ENCODE peak calls at places on chromosomes 16 and 17, in four cellular contexts. One of them, this sample, is unnamed.

GRCh38 chr17:48721009-48721402 is 1.3 kb downstream of the PRAC1 start:
- DNase-seq in ovary: no peak
- DNase-seq in tibial nerve: no peak
- DNase-seq in heart left ventricle: no peak
- DNase-seq in this sample: no peak

GRCh38 chr16:71328151-71328550 is 30.4 kb upstream of the CALB2 start:
- DNase-seq in ovary: no peak
- DNase-seq in heart left ventricle: no peak
- DNase-seq in tibial nerve: no peak
- DNase-seq in this sample: no peak

GRCh38 chr16:74682556-74682955 is 15.9 kb upstream of the RFWD3 start:
- DNase-seq in ovary: no peak
- DNase-seq in heart left ventricle: no peak
- DNase-seq in tibial nerve: no peak
- DNase-seq in this sample: no peak

GRCh38 chr16:10885246-10885645 is 8.2 kb downstream of the CIITA start:
- DNase-seq in tibial nerve: peak
- DNase-seq in heart left ventricle: no peak
- DNase-seq in ovary: no peak
- DNase-seq in this sample: no peak

GRCh38 chr16:11200523-11201063 is 55.4 kb downstream of the SOCS1 start:
- DNase-seq in ovary: no peak
- DNase-seq in tibial nerve: no peak
- DNase-seq in heart left ventricle: no peak
- DNase-seq in this sample: no peak

GRCh38 chr17:31444026-31444425 is 52.6 kb downstream of the RAB11FIP4 start:
- DNase-seq in heart left ventricle: no peak
- DNase-seq in ovary: no peak
- DNase-seq in tibial nerve: no peak
- DNase-seq in this sample: no peak

GRCh38 chr17:49343273-49343672 is 18.8 kb downstream of the ZNF652 start:
- DNase-seq in heart left ventricle: no peak
- DNase-seq in tibial nerve: no peak
- DNase-seq in ovary: no peak
- DNase-seq in this sample: no peak

GRCh38 chr17:48014603-48015037 is 23.0 kb downstream of the COPZ2 start:
- DNase-seq in heart left ventricle: no peak
- DNase-seq in ovary: no peak
- DNase-seq in tibial nerve: no peak
- DNase-seq in this sample: no peak

GRCh38 chr16:57994778-57995177 is 5.7 kb downstream of the ZNF319 start:
- DNase-seq in tibial nerve: no peak
- DNase-seq in ovary: no peak
- DNase-seq in heart left ventricle: peak
- DNase-seq in this sample: peak

GRCh38 chr16:68113059-68113757 is 28.0 kb downstream of the NFATC3 start:
- DNase-seq in tibial nerve: no peak
- DNase-seq in heart left ventricle: no peak
- DNase-seq in ovary: no peak
- DNase-seq in this sample: no peak

GRCh38 chr17:53353919-53354351 is 468.8 kb upstream of the KIF2B start:
- DNase-seq in heart left ventricle: peak
- DNase-seq in ovary: no peak
- DNase-seq in tibial nerve: no peak
- DNase-seq in this sample: peak

GRCh38 chr17:69431835-69432234 is 17.3 kb downstream of the MAP2K6 start:
- DNase-seq in tibial nerve: no peak
- DNase-seq in heart left ventricle: no peak
- DNase-seq in ovary: no peak
- DNase-seq in this sample: no peak

GRCh38 chr17:65554568-65555223 is 6.8 kb downstream of the AXIN2 start:
- DNase-seq in heart left ventricle: peak
- DNase-seq in tibial nerve: no peak
- DNase-seq in ovary: peak
- DNase-seq in this sample: no peak

GRCh38 chr17:81868674-81869220 is 2.4 kb downstream of the ARHGDIA start:
- DNase-seq in ovary: peak
- DNase-seq in heart left ventricle: no peak
- DNase-seq in tibial nerve: no peak
- DNase-seq in this sample: no peak

GRCh38 chr17:18859256-18859655 is 1.3 kb downstream of the PRPSAP2 start:
- DNase-seq in ovary: no peak
- DNase-seq in heart left ventricle: no peak
- DNase-seq in tibial nerve: no peak
- DNase-seq in this sample: peak

GRCh38 chr16:70478912-70479341 is 24.5 kb downstream of the FCSK start:
- DNase-seq in ovary: no peak
- DNase-seq in heart left ventricle: no peak
- DNase-seq in tibial nerve: no peak
- DNase-seq in this sample: no peak

GRCh38 chr16:54934536-54935410 is 4.1 kb downstream of the IRX5 start:
- DNase-seq in heart left ventricle: peak
- DNase-seq in tibial nerve: no peak
- DNase-seq in ovary: no peak
- DNase-seq in this sample: peak

GRCh38 chr17:8477653-8478441 is 42.2 kb downstream of the NDEL1 start:
- DNase-seq in ovary: no peak
- DNase-seq in heart left ventricle: no peak
- DNase-seq in tibial nerve: no peak
- DNase-seq in this sample: no peak

GRCh38 chr17:8475820-8476219 is 40.1 kb downstream of the NDEL1 start:
- DNase-seq in heart left ventricle: no peak
- DNase-seq in ovary: no peak
- DNase-seq in tibial nerve: no peak
- DNase-seq in this sample: peak

GRCh38 chr17:8475227-8475626 is 39.5 kb downstream of the NDEL1 start:
- DNase-seq in heart left ventricle: no peak
- DNase-seq in ovary: no peak
- DNase-seq in tibial nerve: no peak
- DNase-seq in this sample: peak

GRCh38 chr17:8474826-8475225 is 39.1 kb downstream of the NDEL1 start:
- DNase-seq in ovary: no peak
- DNase-seq in heart left ventricle: no peak
- DNase-seq in tibial nerve: no peak
- DNase-seq in this sample: peak

GRCh38 chr17:8476741-8477140 is 41.1 kb downstream of the NDEL1 start:
- DNase-seq in heart left ventricle: no peak
- DNase-seq in tibial nerve: no peak
- DNase-seq in ovary: no peak
- DNase-seq in this sample: no peak
- TF ChIP-seq POLR2A in heart left ventricle: no peak
- TF ChIP-seq POLR2A in tibial nerve: no peak
- TF ChIP-seq POLR2A in ovary: no peak
- TF ChIP-seq POLR2A in this sample: no peak

GRCh38 chr17:77887110-77887463 is 71.4 kb upstream of the TNRC6C start:
- DNase-seq in tibial nerve: no peak
- DNase-seq in heart left ventricle: no peak
- DNase-seq in ovary: no peak
- DNase-seq in this sample: no peak
- H3K4me3 ChIP-seq in tibial nerve: peak
- H3K4me3 ChIP-seq in heart left ventricle: no peak
- H3K4me3 ChIP-seq in ovary: peak
- H3K4me3 ChIP-seq in this sample: no peak

GRCh38 chr17:8163978-8164814 is 1.4 kb upstream of the VAMP2 start:
- DNase-seq in tibial nerve: peak
- DNase-seq in ovary: peak
- DNase-seq in heart left ventricle: peak
- DNase-seq in this sample: peak
- TF ChIP-seq CTCF in tibial nerve: no peak
- TF ChIP-seq CTCF in ovary: no peak
- TF ChIP-seq CTCF in heart left ventricle: no peak
- TF ChIP-seq CTCF in this sample: no peak

GRCh38 chr16:19118938-19119431 is 5.2 kb downstream of the ITPRIPL2 start:
- DNase-seq in tibial nerve: peak
- DNase-seq in heart left ventricle: peak
- DNase-seq in ovary: peak
- DNase-seq in this sample: peak

GRCh38 chr16:19116711-19117449 is 3.1 kb downstream of the ITPRIPL2 start:
- DNase-seq in tibial nerve: no peak
- DNase-seq in heart left ventricle: no peak
- DNase-seq in ovary: no peak
- DNase-seq in this sample: no peak

GRCh38 chr16:19123535-19124178 is 9.9 kb downstream of the ITPRIPL2 start:
- DNase-seq in ovary: no peak
- DNase-seq in heart left ventricle: no peak
- DNase-seq in tibial nerve: no peak
- DNase-seq in this sample: no peak

GRCh38 chr16:19115148-19116021 is 1.6 kb downstream of the ITPRIPL2 start:
- DNase-seq in heart left ventricle: no peak
- DNase-seq in tibial nerve: no peak
- DNase-seq in ovary: peak
- DNase-seq in this sample: no peak

GRCh38 chr16:19119564-19119963 is 5.8 kb downstream of the ITPRIPL2 start:
- DNase-seq in ovary: no peak
- DNase-seq in tibial nerve: peak
- DNase-seq in heart left ventricle: no peak
- DNase-seq in this sample: no peak
- TF ChIP-seq POLR2A in ovary: no peak
- TF ChIP-seq POLR2A in tibial nerve: no peak
- TF ChIP-seq POLR2A in heart left ventricle: no peak
- TF ChIP-seq POLR2A in this sample: no peak

GRCh38 chr16:46885960-46886763 is 2.0 kb downstream of the GPT2 start:
- DNase-seq in ovary: no peak
- DNase-seq in heart left ventricle: no peak
- DNase-seq in tibial nerve: peak
- DNase-seq in this sample: no peak
- H3K4me3 ChIP-seq in ovary: no peak
- H3K4me3 ChIP-seq in heart left ventricle: no peak
- H3K4me3 ChIP-seq in tibial nerve: peak
- H3K4me3 ChIP-seq in this sample: no peak

GRCh38 chr16:87735270-87736002 is 30.4 kb downstream of the KLHDC4 start:
- DNase-seq in heart left ventricle: no peak
- DNase-seq in ovary: no peak
- DNase-seq in tibial nerve: no peak
- DNase-seq in this sample: no peak
- TF ChIP-seq CTCF in heart left ventricle: no peak
- TF ChIP-seq CTCF in ovary: no peak
- TF ChIP-seq CTCF in tibial nerve: no peak
- TF ChIP-seq CTCF in this sample: no peak